ENCODE peak calls at places on chromosome 22, in six cellular contexts. U is left lung; W is hippocampal formation; O is lung; N is type B pancreatic cell; H is CD8-positive, alpha-beta memory T cell. G is an unnamed sample.

GRCh38 chr22:38305481-38306448 is 11.5 kb downstream of the CSNK1E start:
- DNase-seq in N (no peak), H (peak; percentile 20), O (no peak), W (no peak), U (no peak), G (peak; percentile 47)

GRCh38 chr22:22397292-22397870 is 111.2 kb downstream of the ZNF280B start:
- DNase-seq in N (no peak), H (no peak), O (no peak), W (peak; percentile 20), U (no peak), G (no peak)

GRCh38 chr22:23084453-23085350 is 14.4 kb downstream of the GNAZ start:
- DNase-seq in N (no peak), O (no peak), H (no peak), W (no peak), U (no peak), G (no peak)

GRCh38 chr22:19057999-19058491 is 64.2 kb downstream of the DGCR2 start:
- DNase-seq in O (no peak), U (no peak), N (peak; percentile 51), W (no peak), H (no peak), G (no peak)

GRCh38 chr22:49266561-49267519 is 560.8 kb downstream of the BRD1 start:
- DNase-seq in W (no peak), N (peak; percentile 67), U (no peak), H (no peak), O (no peak), G (no peak)

GRCh38 chr22:44586337-44586990 is 88.4 kb upstream of the RTL6 start:
- DNase-seq in O (no peak), U (peak; percentile 55), N (no peak), W (no peak), H (no peak), G (no peak)

GRCh38 chr22:27859336-27859735 is 57.8 kb upstream of the MN1 start:
- DNase-seq in W (no peak), N (no peak), H (no peak), O (no peak), U (no peak), G (no peak)

GRCh38 chr22:22692707-22693530 is 48.5 kb downstream of the GGTLC2 start:
- DNase-seq in H (peak; percentile 43), U (peak; percentile 85), O (peak; percentile 73), W (no peak), N (no peak), G (peak; percentile 68)

GRCh38 chr22:31400023-31400397 is 606 bp downstream of the DRG1 start:
- DNase-seq in U (no peak), H (no peak), O (no peak), W (no peak), N (no peak), G (no peak)

GRCh38 chr22:22934543-22935055 is 47.0 kb downstream of the IGLL5 start:
- DNase-seq in N (no peak), O (no peak), H (no peak), U (peak; percentile 40), W (no peak), G (no peak)

GRCh38 chr22:24175160-24175808 is 6.0 kb upstream of the SUSD2 start:
- DNase-seq in O (peak; percentile 77), U (peak; percentile 93), H (peak; percentile 50), W (peak; percentile 59), N (no peak), G (peak; percentile 70)

GRCh38 chr22:38034278-38034882 is 22.8 kb upstream of the PICK1 start:
- DNase-seq in O (peak; percentile 52), H (no peak), N (no peak), W (peak; percentile 84), U (peak; percentile 83), G (no peak)

GRCh38 chr22:29470159-29470855 is 9.7 kb upstream of the NEFH start:
- DNase-seq in U (peak; percentile 86), H (peak; percentile 48), N (peak; percentile 84), W (no peak), O (peak; percentile 76), G (peak; percentile 64)

GRCh38 chr22:27284314-27284713 is 517.2 kb downstream of the MN1 start:
- DNase-seq in U (no peak), N (no peak), H (no peak), W (no peak), O (no peak), G (no peak)

GRCh38 chr22:46377566-46378498 is 42.3 kb downstream of the TRMU start:
- DNase-seq in U (peak; percentile 89), O (peak; percentile 89), H (no peak), N (no peak), W (no peak), G (no peak)

GRCh38 chr22:39478461-39478860 is 21.6 kb downstream of the MGAT3 start:
- DNase-seq in W (no peak), N (no peak), O (no peak), U (no peak), H (no peak), G (no peak)

GRCh38 chr22:50305658-50306566 is 1.5 kb downstream of the PLXNB2 start:
- DNase-seq in U (peak; percentile 93), N (no peak), O (peak; percentile 93), W (peak; percentile 35), H (no peak), G (no peak)

GRCh38 chr22:17767236-17768065 is 6.8 kb downstream of the BID start:
- DNase-seq in O (no peak), N (no peak), U (no peak), W (no peak), H (peak; percentile 73), G (peak; percentile 60)

GRCh38 chr22:43867839-43868652 is 5.7 kb upstream of the SULT4A1 start:
- DNase-seq in H (no peak), N (no peak), W (no peak), U (no peak), O (no peak), G (peak; percentile 11)

GRCh38 chr22:47817380-47817779 is 1054.9 kb downstream of the TBC1D22A start:
- DNase-seq in U (no peak), O (no peak), N (peak; percentile 1), H (no peak), W (no peak), G (no peak)

GRCh38 chr22:41862160-41862529 is 29.2 kb downstream of the SREBF2 start:
- DNase-seq in W (no peak), U (no peak), H (peak; percentile 42), O (no peak), N (no peak), G (peak; percentile 26)

GRCh38 chr22:50719814-50720300 is 18.1 kb upstream of the ACR start:
- DNase-seq in H (no peak), O (no peak), U (no peak), W (no peak), N (no peak), G (no peak)

G was measured in CD8-positive, alpha-beta T cell.